ENCODE peak calls at places on chromosomes 4 and X, in five cellular contexts. I is GM23248; P is cardiac muscle cell; C is CD8-positive, alpha-beta T cell; F is GM12878. J is an unnamed sample. For H3K4me1, the result is how much of the 10 kb centered on the place peaks cover.

GRCh38 chrX:153722704-153723350 is 1.4 kb downstream of the BCAP31 start:
- DNase-seq in I (peak), C (no peak), P (no peak), F (no peak), J (no peak)

GRCh38 chrX:118254611-118255010 is 91.3 kb upstream of the WDR44 start:
- DNase-seq in F (peak), C (peak), P (peak), I (peak), J (peak)

GRCh38 chr4:7750972-7751371 is 188.7 kb downstream of the AFAP1 start:
- DNase-seq in C (no peak), I (no peak), F (no peak), P (no peak), J (no peak)

GRCh38 chr4:107818301-107818910 is 6.3 kb upstream of the SGMS2 start:
- DNase-seq in C (no peak), I (peak), F (no peak), P (no peak), J (no peak)

GRCh38 chr4:133865606-133866327 is 335.8 kb downstream of the PABPC4L start:
- DNase-seq in C (no peak), I (peak), F (no peak), P (peak), J (no peak)

GRCh38 chr4:189941005-189941450 is 356 bp downstream of the FRG1 start:
- DNase-seq in F (no peak), C (no peak), I (no peak), P (no peak), J (no peak)

GRCh38 chr4:37680089-37680488 is 6.1 kb downstream of the RELL1 start:
- DNase-seq in P (no peak), F (no peak), C (no peak), I (no peak), J (no peak)

GRCh38 chrX:69018416-69019072 is 146.7 kb downstream of the PJA1 start:
- DNase-seq in P (peak), F (no peak), I (no peak), C (no peak), J (peak)

GRCh38 chrX:57930051-57930450 is 19.8 kb upstream of the ZXDA start:
- DNase-seq in C (no peak), I (peak), P (no peak), F (no peak), J (no peak)

GRCh38 chrX:132041016-132041415 is 17.9 kb downstream of the STK26 start:
- DNase-seq in C (no peak), I (peak), F (no peak), P (peak), J (no peak)

GRCh38 chr4:106715825-106716224 is 320.3 kb downstream of the DKK2 start:
- DNase-seq in F (no peak), C (no peak), I (no peak), P (no peak), J (no peak)

GRCh38 chr4:121736735-121737351 is 28.1 kb downstream of the SMIM43 start:
- DNase-seq in I (peak), P (peak), C (no peak), F (no peak), J (peak)

GRCh38 chr4:173333658-173334084 is 487 bp downstream of the HMGB2 start:
- DNase-seq in I (peak), P (peak), C (peak), F (no peak), J (peak)

GRCh38 chr4:10983274-10983673 is 298.7 kb upstream of the CLNK start:
- DNase-seq in I (no peak), F (no peak), P (no peak), C (peak), J (no peak)

GRCh38 chr4:121668368-121669162 is 28.2 kb downstream of the ANXA5 start:
- DNase-seq in F (no peak), C (no peak), I (peak), P (peak), J (no peak)

GRCh38 chr4:150384249-150384648 is 197.7 kb upstream of the MAB21L2 start:
- DNase-seq in F (no peak), I (no peak), P (no peak), C (no peak), J (no peak)

GRCh38 chr4:112453321-112453720 is 62.7 kb downstream of the NEUROG2 start:
- DNase-seq in F (no peak), P (no peak), C (no peak), I (no peak), J (no peak)

GRCh38 chr4:173777921-173778320 is 247.9 kb upstream of the HAND2 start:
- DNase-seq in I (no peak), P (no peak), F (no peak), C (no peak), J (no peak)

GRCh38 chrX:98523521-98523920 is 1639.8 kb downstream of the RPA4 start:
- DNase-seq in P (no peak), I (no peak), C (no peak), F (no peak), J (no peak)

GRCh38 chr4:186642998-186643397 is 80.7 kb downstream of the FAT1 start:
- DNase-seq in I (no peak), F (no peak), C (no peak), P (no peak), J (no peak)

GRCh38 chr4:11467931-11468330 is 39.2 kb upstream of the HS3ST1 start:
- DNase-seq in I (no peak), P (no peak), C (no peak), F (no peak), J (no peak)

GRCh38 chrX:68498508-68499379 is at the start of gene YIPF6:
- DNase-seq in I (peak), C (peak), P (peak), F (no peak), J (peak)

GRCh38 chrX:1661048-1661921 is 46.4 kb downstream of the ASMT start:
- DNase-seq in C (peak), F (peak), P (no peak), I (no peak), J (peak)

GRCh38 chrX:78595901-78596502 is 63.1 kb downstream of the RTL3 start:
- DNase-seq in P (peak), I (peak), C (no peak), F (no peak), J (no peak)

GRCh38 chr4:67568820-67569219 is 10.3 kb downstream of the STAP1 start:
- DNase-seq in F (no peak), I (peak), C (no peak), P (no peak), J (no peak)

GRCh38 chrX:136468391-136469103 is 19.2 kb upstream of the BRS3 start:
- DNase-seq in I (no peak), P (no peak), C (no peak), F (no peak), J (no peak)

GRCh38 chrX:153969904-153970397 is 1.7 kb downstream of the HCFC1 start:
- DNase-seq in C (no peak), P (no peak), I (peak), F (no peak), J (no peak)

GRCh38 chr4:1014395-1015167 is 3.2 kb downstream of the FGFRL1 start:
- DNase-seq in C (no peak), P (no peak), I (no peak), F (no peak), J (no peak)

GRCh38 chr4:140615451-140615850 is 46.7 kb upstream of the UCP1 start:
- DNase-seq in C (no peak), F (no peak), I (no peak), P (no peak), J (no peak)

GRCh38 chr4:53640576-53641459 is 49.5 kb upstream of the LNX1 start:
- DNase-seq in C (no peak), F (peak), P (peak), I (no peak), J (peak)

GRCh38 chr4:110196206-110196870 is 2.1 kb downstream of the ELOVL6 start:
- DNase-seq in P (peak), I (peak), F (no peak), C (peak), J (peak)

GRCh38 chrX:153873282-153874090 is 12.5 kb downstream of the L1CAM start:
- DNase-seq in F (no peak), I (no peak), C (no peak), P (no peak), J (no peak)

GRCh38 chrX:44400588-44400987 is 57.1 kb upstream of the EFHC2 start:
- DNase-seq in C (no peak), F (no peak), P (peak), I (peak), J (no peak)

GRCh38 chr4:90842960-90843359 is 715.8 kb downstream of the CCSER1 start:
- DNase-seq in C (no peak), P (no peak), I (no peak), F (peak), J (no peak)

GRCh38 chrX:51743179-51743957 is at the start of gene GSPT2:
- DNase-seq in F (peak), C (peak), I (peak), P (peak), J (peak)

GRCh38 chr4:185332575-185333464 is 62.9 kb downstream of the LRP2BP start:
- DNase-seq in I (no peak), F (peak), C (no peak), P (no peak), J (no peak)

GRCh38 chr4:185339941-185340340 is 55.8 kb downstream of the LRP2BP start:
- DNase-seq in C (no peak), I (no peak), P (no peak), F (no peak), J (no peak)

GRCh38 chr4:185341377-185341776 is 54.3 kb downstream of the LRP2BP start:
- DNase-seq in F (no peak), I (no peak), C (no peak), P (no peak), J (no peak)

GRCh38 chr4:185335579-185335978 is 60.1 kb downstream of the LRP2BP start:
- DNase-seq in P (no peak), I (no peak), C (no peak), F (no peak), J (no peak)
- H3K4me1 ChIP-seq in P (under half), I (under half), C (under half), F (half or more), J (under half)

GRCh38 chr4:3389186-3389878 is 52.4 kb upstream of the HGFAC start:
- DNase-seq in F (no peak), C (no peak), I (no peak), P (no peak), J (no peak)

GRCh38 chr4:3389879-3390840 is 51.6 kb upstream of the HGFAC start:
- DNase-seq in C (no peak), F (no peak), P (no peak), I (no peak), J (no peak)

GRCh38 chr4:3387943-3388348 is 53.8 kb upstream of the HGFAC start:
- DNase-seq in P (peak), C (no peak), I (peak), F (no peak), J (peak)

GRCh38 chr4:3387154-3387942 is 54.4 kb upstream of the HGFAC start:
- DNase-seq in P (no peak), F (peak), C (no peak), I (no peak), J (no peak)

GRCh38 chr4:3388461-3389185 is 53.1 kb upstream of the HGFAC start:
- DNase-seq in P (peak), F (peak), I (peak), C (no peak), J (no peak)
- H3K4me3 ChIP-seq in P (no peak), F (peak), I (peak), C (no peak), J (no peak)

GRCh38 chr4:30904593-30904992 is 184.4 kb downstream of the PCDH7 start:
- DNase-seq in P (no peak), F (no peak), I (no peak), C (no peak), J (no peak)
- H3K27ac ChIP-seq in P (no peak), F (no peak), I (no peak), C (no peak), J (no peak)

GRCh38 chr4:15542795-15543194 is 73.1 kb downstream of the CC2D2A start:
- DNase-seq in I (no peak), P (peak), C (no peak), F (no peak), J (no peak)

GRCh38 chr4:15545371-15545770 is 75.7 kb downstream of the CC2D2A start:
- DNase-seq in C (no peak), P (no peak), F (no peak), I (no peak), J (no peak)

GRCh38 chr4:15544196-15544730 is 74.6 kb downstream of the CC2D2A start:
- DNase-seq in I (no peak), C (no peak), F (no peak), P (no peak), J (no peak)

GRCh38 chr4:15541941-15542340 is 72.3 kb downstream of the CC2D2A start:
- DNase-seq in C (no peak), F (no peak), I (no peak), P (no peak), J (no peak)

GRCh38 chr4:15543537-15544195 is 74.0 kb downstream of the CC2D2A start:
- DNase-seq in C (no peak), I (no peak), F (no peak), P (no peak), J (no peak)
- H3K4me1 ChIP-seq in C (under half), I (under half), F (under half), P (under half), J (under half)